ENCODE peak calls at places on chromosomes 2 and 18, in seven cellular contexts. T, Z, M, F, Q, R and J are unnamed samples.

GRCh38 chr18:45050712-45051639 is 370.3 kb downstream of the SETBP1 start:
- DNase-seq in T (no peak), Z (peak; percentile 68), M (no peak), F (no peak), Q (no peak), R (no peak), J (no peak)

GRCh38 chr2:142741764-142742269 is 135.6 kb upstream of the KYNU start:
- DNase-seq in T (no peak), Z (no peak), M (no peak), F (no peak), Q (no peak), R (no peak), J (no peak)

GRCh38 chr2:145957929-145958328 is 1438.0 kb upstream of the ZEB2 start:
- DNase-seq in T (no peak), Z (no peak), M (no peak), F (no peak), Q (no peak), R (no peak), J (no peak)

GRCh38 chr2:567865-568638 is 109.2 kb downstream of the TMEM18 start:
- DNase-seq in T (no peak), Z (peak; percentile 55), M (no peak), F (no peak), Q (peak; percentile 44), R (no peak), J (no peak)

GRCh38 chr2:8547284-8548064 is 134.4 kb upstream of the ID2 start:
- DNase-seq in T (no peak), Z (no peak), M (no peak), F (peak; percentile 15), Q (no peak), R (no peak), J (no peak)

GRCh38 chr18:5620284-5620683 is 76.5 kb upstream of the EPB41L3 start:
- DNase-seq in T (no peak), Z (no peak), M (no peak), F (no peak), Q (no peak), R (no peak), J (no peak)

GRCh38 chr18:37138456-37138855 is 309.5 kb downstream of the KIAA1328 start:
- DNase-seq in T (no peak), Z (no peak), M (no peak), F (no peak), Q (no peak), R (no peak), J (no peak)

GRCh38 chr2:219452361-219453317 is 18.0 kb downstream of the SPEG start:
- DNase-seq in T (peak; percentile 81), Z (peak; percentile 80), M (no peak), F (no peak), Q (peak; percentile 91), R (no peak), J (no peak)

GRCh38 chr18:67600181-67600631 is 83.7 kb upstream of the DSEL start:
- DNase-seq in T (no peak), Z (peak; percentile 44), M (no peak), F (no peak), Q (no peak), R (no peak), J (no peak)

GRCh38 chr2:46309052-46309953 is 12.1 kb downstream of the EPAS1 start:
- DNase-seq in T (no peak), Z (peak; percentile 53), M (no peak), F (no peak), Q (no peak), R (no peak), J (no peak)

GRCh38 chr2:24287171-24287570 is 73.2 kb downstream of the ITSN2 start:
- DNase-seq in T (no peak), Z (no peak), M (no peak), F (no peak), Q (no peak), R (no peak), J (no peak)

GRCh38 chr2:228688007-228688645 is 506.6 kb upstream of the SPHKAP start:
- DNase-seq in T (no peak), Z (peak; percentile 55), M (no peak), F (no peak), Q (no peak), R (no peak), J (no peak)

GRCh38 chr2:112944971-112945370 is 32.8 kb upstream of the IL36G start:
- DNase-seq in T (no peak), Z (no peak), M (no peak), F (no peak), Q (no peak), R (no peak), J (no peak)

GRCh38 chr2:105806994-105807393 is 62.3 kb downstream of the NCK2 start:
- DNase-seq in T (no peak), Z (no peak), M (no peak), F (no peak), Q (no peak), R (no peak), J (no peak)

GRCh38 chr2:234395801-234396478 is 100.9 kb downstream of the ARL4C start:
- DNase-seq in T (no peak), Z (no peak), M (no peak), F (no peak), Q (no peak), R (no peak), J (no peak)

GRCh38 chr18:49548266-49548665 is 13.6 kb upstream of the LIPG start:
- DNase-seq in T (no peak), Z (peak; percentile 38), M (no peak), F (no peak), Q (no peak), R (no peak), J (no peak)

GRCh38 chr2:213733893-213734292 is 449.6 kb downstream of the SPAG16 start:
- DNase-seq in T (no peak), Z (no peak), M (no peak), F (no peak), Q (no peak), R (no peak), J (no peak)

GRCh38 chr2:37246205-37246604 is 14.7 kb downstream of the NDUFAF7 start:
- DNase-seq in T (no peak), Z (no peak), M (no peak), F (no peak), Q (no peak), R (no peak), J (no peak)

GRCh38 chr2:213848631-213849030 is 562.2 kb upstream of the VWC2L start:
- DNase-seq in T (no peak), Z (no peak), M (no peak), F (no peak), Q (no peak), R (no peak), J (no peak)

GRCh38 chr18:28176933-28177827 is at the start of gene CDH2:
- DNase-seq in T (peak; percentile 72), Z (peak; percentile 88), M (no peak), F (no peak), Q (no peak), R (peak; percentile 91), J (no peak)

GRCh38 chr2:202278944-202279343 is 13.4 kb downstream of the NOP58 start:
- DNase-seq in T (no peak), Z (peak; percentile 59), M (peak; percentile 22), F (no peak), Q (no peak), R (no peak), J (no peak)

GRCh38 chr2:158056875-158057274 is 44.8 kb upstream of the UPP2 start:
- DNase-seq in T (no peak), Z (no peak), M (no peak), F (no peak), Q (no peak), R (no peak), J (no peak)

GRCh38 chr2:182182436-182182835 is 196.8 kb downstream of the PPP1R1C start:
- DNase-seq in T (no peak), Z (no peak), M (no peak), F (no peak), Q (no peak), R (no peak), J (no peak)

DNA sequence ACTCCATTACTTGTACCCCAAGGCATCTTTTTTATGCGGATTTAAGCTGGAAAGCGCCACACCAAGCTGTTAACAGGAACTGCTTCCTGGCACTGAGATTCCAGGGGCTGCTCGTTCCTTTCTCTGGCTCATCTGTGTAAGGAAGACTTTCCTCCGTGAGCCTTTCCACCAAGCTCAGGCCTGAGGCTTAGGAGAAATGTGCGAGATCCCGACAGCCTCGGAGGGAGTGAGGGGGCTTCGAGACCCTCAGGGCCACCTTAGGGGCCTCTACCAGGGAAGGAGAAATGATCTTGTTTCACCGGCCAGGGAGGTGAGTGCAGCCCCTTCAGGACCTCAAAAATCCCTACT is 17.1 kb downstream of the B3GNT7 start:
- DNase-seq in T (no peak), Z (no peak), M (no peak), F (no peak), Q (no peak), R (no peak), J (no peak)
- H3K4me3 ChIP-seq in T (no peak overlapping the region), Z (no peak overlapping the region), M (no peak overlapping the region), F (peak overlapping the region; percentile 55), Q (peak overlapping the region; percentile 72), R (peak overlapping the region; percentile 53), J (no peak overlapping the region)

GRCh38 chr18:55658598-55658997 is 70.6 kb upstream of the TCF4 start:
- DNase-seq in T (no peak), Z (no peak), M (no peak), F (no peak), Q (no peak), R (no peak), J (no peak)

GRCh38 chr18:55657572-55658331 is 69.8 kb upstream of the TCF4 start:
- DNase-seq in T (no peak), Z (no peak), M (no peak), F (no peak), Q (no peak), R (no peak), J (no peak)
- H3K4me1 ChIP-seq in T (no peaks in the 10 kb centered on the region), Z (no peaks in the 10 kb centered on the region), M (no peaks in the 10 kb centered on the region), F (no peaks in the 10 kb centered on the region), Q (no peaks in the 10 kb centered on the region), R (no peaks in the 10 kb centered on the region), J (no peaks in the 10 kb centered on the region)

DNA sequence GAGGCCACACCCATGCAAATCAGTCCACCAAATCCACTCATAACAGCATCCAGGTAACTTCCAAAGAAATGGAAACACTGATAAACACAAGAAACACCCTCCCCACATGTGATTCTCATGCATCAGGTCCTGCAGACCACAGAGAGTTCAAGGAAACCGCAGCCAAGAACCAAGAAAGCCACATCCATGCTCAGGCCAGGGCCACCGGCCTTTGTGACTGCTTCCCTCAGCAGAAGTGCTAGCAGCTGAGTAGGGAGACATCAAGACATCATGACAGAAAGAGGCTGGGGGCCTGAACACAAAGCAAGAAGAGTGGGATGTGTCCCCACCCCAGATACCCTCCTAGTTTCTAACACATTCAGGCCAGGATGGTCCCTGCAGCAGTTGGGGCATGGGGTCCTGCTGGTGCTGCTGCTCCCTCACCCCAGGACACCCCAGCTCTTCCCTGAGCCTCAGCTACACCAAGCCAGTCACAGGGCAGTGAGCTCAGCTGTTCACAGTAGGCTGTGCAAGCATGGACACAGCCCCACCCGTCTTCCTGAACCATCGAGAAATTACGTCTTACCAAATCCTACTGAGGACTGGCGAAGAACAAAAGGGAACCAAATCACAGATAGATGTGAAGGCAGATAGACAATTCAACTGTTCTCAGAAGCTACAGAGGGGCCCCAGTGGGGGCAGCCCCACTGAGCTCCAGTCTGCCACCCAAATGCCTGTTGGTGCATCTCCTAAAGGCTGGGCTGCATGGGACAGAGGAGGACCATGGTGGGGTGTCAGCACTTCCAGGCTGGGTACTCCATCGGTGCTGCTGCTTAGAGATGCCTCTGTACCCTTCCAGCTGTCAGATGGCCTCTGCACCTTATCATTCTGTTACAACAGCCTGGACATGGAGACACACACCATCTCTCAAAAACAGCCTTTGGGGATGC is 60.8 kb downstream of the HDAC4 start:
- DNase-seq in T (no peak), Z (no peak), M (no peak), F (peak; percentile 15), Q (no peak), R (no peak), J (no peak)
- H3K4me3 ChIP-seq in T (no peak overlapping the region), Z (no peak overlapping the region), M (no peak overlapping the region), F (no peak overlapping the region), Q (no peak overlapping the region), R (no peak overlapping the region), J (no peak overlapping the region)

GRCh38 chr2:203783496-203784203 is 77.2 kb downstream of the CD28 start:
- DNase-seq in T (no peak), Z (peak; percentile 39), M (no peak), F (no peak), Q (no peak), R (no peak), J (no peak)
- H3K4me1 ChIP-seq in T (peaks cover 15% of the 10 kb centered on the region), Z (peaks cover 24% of the 10 kb centered on the region), M (peaks cover 42% of the 10 kb centered on the region), F (no peaks in the 10 kb centered on the region), Q (no peaks in the 10 kb centered on the region), R (no peaks in the 10 kb centered on the region), J (peaks cover 9% of the 10 kb centered on the region)